ENCODE peak calls at places on chromosome 7, in eight cellular contexts. V, J, F, N, L, Q, C and P are unnamed samples.

GRCh38 chr7:66758964-66759628 is 18.6 kb downstream of the RABGEF1 start:
- DNase-seq in V (peak), J (no peak), F (no peak), N (no peak), L (no peak), Q (no peak), C (no peak), P (no peak)

GRCh38 chr7:74454948-74455804 is 1.5 kb downstream of the GTF2IRD1 start:
- DNase-seq in V (no peak), J (no peak), F (no peak), N (no peak), L (no peak), Q (no peak), C (peak), P (no peak)

GRCh38 chr7:2689951-2690705 is 2.1 kb downstream of the AMZ1 start:
- DNase-seq in V (peak), J (no peak), F (peak), N (peak), L (peak), Q (no peak), C (no peak), P (no peak)

GRCh38 chr7:100435401-100436304 is 644 bp downstream of the PPP1R35 start:
- DNase-seq in V (peak), J (peak), F (peak), N (no peak), L (no peak), Q (peak), C (peak), P (peak)

GRCh38 chr7:142130282-142130681 is 18.8 kb downstream of the MGAM2 start:
- DNase-seq in V (no peak), J (no peak), F (no peak), N (no peak), L (no peak), Q (no peak), C (no peak), P (no peak)

GRCh38 chr7:16616542-16616941 is 29.0 kb downstream of the ANKMY2 start:
- DNase-seq in V (no peak), J (peak), F (no peak), N (no peak), L (no peak), Q (no peak), C (no peak), P (no peak)

GRCh38 chr7:100897111-100897608 is 1.5 kb upstream of the ACHE start:
- DNase-seq in V (no peak), J (peak), F (peak), N (no peak), L (no peak), Q (peak), C (no peak), P (peak)

GRCh38 chr7:55690-56248 is 136.6 kb upstream of the FAM20C start:
- DNase-seq in V (no peak), J (no peak), F (no peak), N (no peak), L (no peak), Q (no peak), C (no peak), P (no peak)

GRCh38 chr7:115635367-115635766 is 395.2 kb downstream of the TFEC start:
- DNase-seq in V (no peak), J (no peak), F (no peak), N (no peak), L (no peak), Q (no peak), C (no peak), P (no peak)

GRCh38 chr7:11833431-11833830 is 1.4 kb upstream of the THSD7A start:
- DNase-seq in V (no peak), J (no peak), F (no peak), N (no peak), L (peak), Q (no peak), C (no peak), P (no peak)

GRCh38 chr7:77450054-77450453 is 33.9 kb upstream of the GSAP start:
- DNase-seq in V (no peak), J (no peak), F (no peak), N (no peak), L (no peak), Q (no peak), C (no peak), P (no peak)

GRCh38 chr7:127107601-127108007 is 145.1 kb downstream of the GRM8 start:
- DNase-seq in V (peak), J (peak), F (peak), N (no peak), L (no peak), Q (peak), C (peak), P (peak)

GRCh38 chr7:107998150-107998549 is 4.8 kb downstream of the LAMB1 start:
- DNase-seq in V (no peak), J (no peak), F (no peak), N (no peak), L (no peak), Q (no peak), C (no peak), P (no peak)

GRCh38 chr7:94366827-94367226 is 27.9 kb upstream of the COL1A2 start:
- DNase-seq in V (no peak), J (no peak), F (no peak), N (no peak), L (no peak), Q (no peak), C (no peak), P (no peak)

GRCh38 chr7:47776335-47776734 is 171.9 kb downstream of the PKD1L1 start:
- DNase-seq in V (no peak), J (no peak), F (no peak), N (no peak), L (no peak), Q (no peak), C (no peak), P (no peak)

GRCh38 chr7:69776611-69777010 is 178.3 kb downstream of the AUTS2 start:
- DNase-seq in V (peak), J (no peak), F (no peak), N (no peak), L (no peak), Q (no peak), C (no peak), P (no peak)

GRCh38 chr7:50349963-50350944 is 45.7 kb downstream of the IKZF1 start:
- DNase-seq in V (no peak), J (no peak), F (no peak), N (no peak), L (no peak), Q (peak), C (no peak), P (peak)

GRCh38 chr7:139777304-139777890 is 401 bp downstream of the HIPK2 start:
- DNase-seq in V (no peak), J (peak), F (no peak), N (no peak), L (no peak), Q (peak), C (peak), P (peak)

GRCh38 chr7:90605055-90605454 is 8.9 kb downstream of the CDK14 start:
- DNase-seq in V (no peak), J (no peak), F (no peak), N (no peak), L (peak), Q (no peak), C (no peak), P (no peak)

GRCh38 chr7:55254242-55254595 is 110.9 kb upstream of the LANCL2 start:
- DNase-seq in V (no peak), J (peak), F (no peak), N (no peak), L (no peak), Q (no peak), C (no peak), P (no peak)